ENCODE peak calls at places on chromosomes 13 and 19, in seven cellular contexts. One of them, this sample, is unnamed.

GRCh38 chr19:6826281-6826920 is 53.9 kb downstream of the VAV1 start:
- DNase-seq in GM06990: no peak
- DNase-seq in SK-MEL-5: no peak
- DNase-seq in thoracic aorta: no peak
- DNase-seq in astrocyte: no peak
- DNase-seq in stimulated activated CD8-positive, alpha-beta memory T cell treated with anti-CD3 and anti-CD28 coated beads, Interleukin-4, amount 100 ng/mL, for 48 hours: no peak
- DNase-seq in naive thymus-derived CD8-positive, alpha-beta T cell: no peak
- DNase-seq in this sample: no peak

GRCh38 chr13:34038326-34039068 is 220.5 kb downstream of the RFC3 start:
- DNase-seq in SK-MEL-5: no peak
- DNase-seq in naive thymus-derived CD8-positive, alpha-beta T cell: no peak
- DNase-seq in thoracic aorta: no peak
- DNase-seq in astrocyte: no peak
- DNase-seq in GM06990: peak; percentile 15
- DNase-seq in stimulated activated CD8-positive, alpha-beta memory T cell treated with anti-CD3 and anti-CD28 coated beads, Interleukin-4, amount 100 ng/mL, for 48 hours: no peak
- DNase-seq in this sample: peak; percentile 26

GRCh38 chr13:31172001-31172400 is 10.3 kb upstream of the HSPH1 start:
- DNase-seq in GM06990: no peak
- DNase-seq in SK-MEL-5: no peak
- DNase-seq in astrocyte: peak; percentile 55
- DNase-seq in stimulated activated CD8-positive, alpha-beta memory T cell treated with anti-CD3 and anti-CD28 coated beads, Interleukin-4, amount 100 ng/mL, for 48 hours: no peak
- DNase-seq in thoracic aorta: no peak
- DNase-seq in naive thymus-derived CD8-positive, alpha-beta T cell: no peak
- DNase-seq in this sample: no peak

GRCh38 chr19:13842294-13843103 is 34.4 kb upstream of the NANOS3 start:
- DNase-seq in thoracic aorta: peak; percentile 70
- DNase-seq in stimulated activated CD8-positive, alpha-beta memory T cell treated with anti-CD3 and anti-CD28 coated beads, Interleukin-4, amount 100 ng/mL, for 48 hours: peak; percentile 80
- DNase-seq in astrocyte: no peak
- DNase-seq in naive thymus-derived CD8-positive, alpha-beta T cell: peak; percentile 64
- DNase-seq in SK-MEL-5: peak; percentile 66
- DNase-seq in GM06990: peak; percentile 79
- DNase-seq in this sample: no peak

GRCh38 chr13:26872444-26873173 is 112.0 kb upstream of the GPR12 start:
- DNase-seq in SK-MEL-5: peak; percentile 74
- DNase-seq in thoracic aorta: no peak
- DNase-seq in naive thymus-derived CD8-positive, alpha-beta T cell: no peak
- DNase-seq in GM06990: peak; percentile 16
- DNase-seq in stimulated activated CD8-positive, alpha-beta memory T cell treated with anti-CD3 and anti-CD28 coated beads, Interleukin-4, amount 100 ng/mL, for 48 hours: peak; percentile 82
- DNase-seq in astrocyte: no peak
- DNase-seq in this sample: peak; percentile 7

GRCh38 chr19:10270616-10271394 is at the start of gene ICAM1:
- DNase-seq in SK-MEL-5: peak; percentile 82
- DNase-seq in naive thymus-derived CD8-positive, alpha-beta T cell: peak; percentile 41
- DNase-seq in thoracic aorta: no peak
- DNase-seq in astrocyte: peak; percentile 45
- DNase-seq in stimulated activated CD8-positive, alpha-beta memory T cell treated with anti-CD3 and anti-CD28 coated beads, Interleukin-4, amount 100 ng/mL, for 48 hours: peak; percentile 88
- DNase-seq in GM06990: peak; percentile 88
- DNase-seq in this sample: peak; percentile 67

GRCh38 chr13:112759834-112760233 is 70.0 kb downstream of the ATP11A start:
- DNase-seq in GM06990: no peak
- DNase-seq in astrocyte: no peak
- DNase-seq in naive thymus-derived CD8-positive, alpha-beta T cell: no peak
- DNase-seq in stimulated activated CD8-positive, alpha-beta memory T cell treated with anti-CD3 and anti-CD28 coated beads, Interleukin-4, amount 100 ng/mL, for 48 hours: no peak
- DNase-seq in thoracic aorta: no peak
- DNase-seq in SK-MEL-5: no peak
- DNase-seq in this sample: no peak

GRCh38 chr19:7376151-7376852 is 27.6 kb downstream of the ARHGEF18 start:
- DNase-seq in GM06990: no peak
- DNase-seq in naive thymus-derived CD8-positive, alpha-beta T cell: no peak
- DNase-seq in SK-MEL-5: no peak
- DNase-seq in thoracic aorta: no peak
- DNase-seq in stimulated activated CD8-positive, alpha-beta memory T cell treated with anti-CD3 and anti-CD28 coated beads, Interleukin-4, amount 100 ng/mL, for 48 hours: no peak
- DNase-seq in astrocyte: peak; percentile 33
- DNase-seq in this sample: no peak

GRCh38 chr19:6402834-6403608 is 10.1 kb upstream of the GTF2F1 start:
- DNase-seq in stimulated activated CD8-positive, alpha-beta memory T cell treated with anti-CD3 and anti-CD28 coated beads, Interleukin-4, amount 100 ng/mL, for 48 hours: no peak
- DNase-seq in GM06990: no peak
- DNase-seq in astrocyte: peak; percentile 66
- DNase-seq in SK-MEL-5: no peak
- DNase-seq in naive thymus-derived CD8-positive, alpha-beta T cell: no peak
- DNase-seq in thoracic aorta: no peak
- DNase-seq in this sample: no peak

GRCh38 chr19:6501740-6502648 is at the start of gene TUBB4A:
- DNase-seq in naive thymus-derived CD8-positive, alpha-beta T cell: no peak
- DNase-seq in thoracic aorta: no peak
- DNase-seq in SK-MEL-5: peak; percentile 57
- DNase-seq in stimulated activated CD8-positive, alpha-beta memory T cell treated with anti-CD3 and anti-CD28 coated beads, Interleukin-4, amount 100 ng/mL, for 48 hours: peak; percentile 71
- DNase-seq in astrocyte: no peak
- DNase-seq in GM06990: peak; percentile 47
- DNase-seq in this sample: no peak

GRCh38 chr13:113545455-113545930 is 39.1 kb upstream of the TFDP1 start:
- DNase-seq in naive thymus-derived CD8-positive, alpha-beta T cell: no peak
- DNase-seq in GM06990: no peak
- DNase-seq in SK-MEL-5: no peak
- DNase-seq in stimulated activated CD8-positive, alpha-beta memory T cell treated with anti-CD3 and anti-CD28 coated beads, Interleukin-4, amount 100 ng/mL, for 48 hours: no peak
- DNase-seq in thoracic aorta: no peak
- DNase-seq in astrocyte: no peak
- DNase-seq in this sample: no peak

GRCh38 chr19:389246-389934 is 19.6 kb downstream of the C2CD4C start:
- DNase-seq in astrocyte: no peak
- DNase-seq in thoracic aorta: no peak
- DNase-seq in naive thymus-derived CD8-positive, alpha-beta T cell: no peak
- DNase-seq in stimulated activated CD8-positive, alpha-beta memory T cell treated with anti-CD3 and anti-CD28 coated beads, Interleukin-4, amount 100 ng/mL, for 48 hours: no peak
- DNase-seq in GM06990: no peak
- DNase-seq in SK-MEL-5: no peak
- DNase-seq in this sample: no peak

GRCh38 chr19:19541572-19541971 is 3.5 kb downstream of the CILP2 start:
- DNase-seq in naive thymus-derived CD8-positive, alpha-beta T cell: no peak
- DNase-seq in stimulated activated CD8-positive, alpha-beta memory T cell treated with anti-CD3 and anti-CD28 coated beads, Interleukin-4, amount 100 ng/mL, for 48 hours: no peak
- DNase-seq in astrocyte: no peak
- DNase-seq in thoracic aorta: no peak
- DNase-seq in SK-MEL-5: no peak
- DNase-seq in GM06990: no peak
- DNase-seq in this sample: no peak

GRCh38 chr13:50994651-50995050 is 85.1 kb downstream of the RNASEH2B start:
- DNase-seq in stimulated activated CD8-positive, alpha-beta memory T cell treated with anti-CD3 and anti-CD28 coated beads, Interleukin-4, amount 100 ng/mL, for 48 hours: no peak
- DNase-seq in astrocyte: no peak
- DNase-seq in thoracic aorta: no peak
- DNase-seq in naive thymus-derived CD8-positive, alpha-beta T cell: no peak
- DNase-seq in SK-MEL-5: no peak
- DNase-seq in GM06990: no peak
- DNase-seq in this sample: no peak

GRCh38 chr19:8698433-8699063 is at the start of gene ACTL9:
- DNase-seq in GM06990: no peak
- DNase-seq in stimulated activated CD8-positive, alpha-beta memory T cell treated with anti-CD3 and anti-CD28 coated beads, Interleukin-4, amount 100 ng/mL, for 48 hours: no peak
- DNase-seq in naive thymus-derived CD8-positive, alpha-beta T cell: no peak
- DNase-seq in astrocyte: no peak
- DNase-seq in thoracic aorta: no peak
- DNase-seq in SK-MEL-5: no peak
- DNase-seq in this sample: no peak

GRCh38 chr13:85373322-85373721 is 425.9 kb downstream of the SLITRK6 start:
- DNase-seq in astrocyte: no peak
- DNase-seq in SK-MEL-5: no peak
- DNase-seq in GM06990: no peak
- DNase-seq in thoracic aorta: no peak
- DNase-seq in stimulated activated CD8-positive, alpha-beta memory T cell treated with anti-CD3 and anti-CD28 coated beads, Interleukin-4, amount 100 ng/mL, for 48 hours: no peak
- DNase-seq in naive thymus-derived CD8-positive, alpha-beta T cell: no peak
- DNase-seq in this sample: no peak

GRCh38 chr13:67643656-67644055 is 413.5 kb upstream of the PCDH9 start:
- DNase-seq in thoracic aorta: no peak
- DNase-seq in SK-MEL-5: peak; percentile 10
- DNase-seq in astrocyte: no peak
- DNase-seq in GM06990: no peak
- DNase-seq in stimulated activated CD8-positive, alpha-beta memory T cell treated with anti-CD3 and anti-CD28 coated beads, Interleukin-4, amount 100 ng/mL, for 48 hours: no peak
- DNase-seq in naive thymus-derived CD8-positive, alpha-beta T cell: no peak
- DNase-seq in this sample: no peak

GRCh38 chr13:94620286-94620896 is 18.7 kb downstream of the GPR180 start:
- DNase-seq in thoracic aorta: no peak
- DNase-seq in GM06990: no peak
- DNase-seq in SK-MEL-5: peak; percentile 57
- DNase-seq in astrocyte: no peak
- DNase-seq in naive thymus-derived CD8-positive, alpha-beta T cell: no peak
- DNase-seq in stimulated activated CD8-positive, alpha-beta memory T cell treated with anti-CD3 and anti-CD28 coated beads, Interleukin-4, amount 100 ng/mL, for 48 hours: no peak
- DNase-seq in this sample: no peak

GRCh38 chr19:45442927-45443461 is 19.3 kb upstream of the ERCC1 start:
- DNase-seq in naive thymus-derived CD8-positive, alpha-beta T cell: peak; percentile 44
- DNase-seq in thoracic aorta: no peak
- DNase-seq in astrocyte: peak; percentile 16
- DNase-seq in stimulated activated CD8-positive, alpha-beta memory T cell treated with anti-CD3 and anti-CD28 coated beads, Interleukin-4, amount 100 ng/mL, for 48 hours: peak; percentile 61
- DNase-seq in GM06990: no peak
- DNase-seq in SK-MEL-5: peak; percentile 21
- DNase-seq in this sample: no peak

GRCh38 chr13:50686547-50686946 is 156.9 kb downstream of the DLEU7 start:
- DNase-seq in stimulated activated CD8-positive, alpha-beta memory T cell treated with anti-CD3 and anti-CD28 coated beads, Interleukin-4, amount 100 ng/mL, for 48 hours: no peak
- DNase-seq in naive thymus-derived CD8-positive, alpha-beta T cell: no peak
- DNase-seq in SK-MEL-5: no peak
- DNase-seq in GM06990: no peak
- DNase-seq in thoracic aorta: no peak
- DNase-seq in astrocyte: no peak
- DNase-seq in this sample: no peak

GRCh38 chr19:45395524-45396388 is 9.1 kb downstream of the PPP1R13L start:
- DNase-seq in thoracic aorta: no peak
- DNase-seq in stimulated activated CD8-positive, alpha-beta memory T cell treated with anti-CD3 and anti-CD28 coated beads, Interleukin-4, amount 100 ng/mL, for 48 hours: no peak
- DNase-seq in naive thymus-derived CD8-positive, alpha-beta T cell: no peak
- DNase-seq in astrocyte: no peak
- DNase-seq in GM06990: no peak
- DNase-seq in SK-MEL-5: no peak
- DNase-seq in this sample: no peak

GRCh38 chr19:52896431-52897148 is 845 bp downstream of the ZNF320 start:
- DNase-seq in astrocyte: peak; percentile 5
- DNase-seq in naive thymus-derived CD8-positive, alpha-beta T cell: no peak
- DNase-seq in SK-MEL-5: no peak
- DNase-seq in thoracic aorta: no peak
- DNase-seq in stimulated activated CD8-positive, alpha-beta memory T cell treated with anti-CD3 and anti-CD28 coated beads, Interleukin-4, amount 100 ng/mL, for 48 hours: peak; percentile 23
- DNase-seq in GM06990: no peak
- DNase-seq in this sample: no peak

GRCh38 chr13:112876305-112877000 is 92.6 kb upstream of the MCF2L start:
- DNase-seq in naive thymus-derived CD8-positive, alpha-beta T cell: no peak
- DNase-seq in astrocyte: no peak
- DNase-seq in stimulated activated CD8-positive, alpha-beta memory T cell treated with anti-CD3 and anti-CD28 coated beads, Interleukin-4, amount 100 ng/mL, for 48 hours: no peak
- DNase-seq in thoracic aorta: no peak
- DNase-seq in SK-MEL-5: no peak
- DNase-seq in GM06990: no peak
- DNase-seq in this sample: no peak

GRCh38 chr19:6654347-6655310 is 15.3 kb downstream of the TNFSF14 start:
- DNase-seq in stimulated activated CD8-positive, alpha-beta memory T cell treated with anti-CD3 and anti-CD28 coated beads, Interleukin-4, amount 100 ng/mL, for 48 hours: peak; percentile 81
- DNase-seq in SK-MEL-5: no peak
- DNase-seq in thoracic aorta: no peak
- DNase-seq in astrocyte: no peak
- DNase-seq in naive thymus-derived CD8-positive, alpha-beta T cell: no peak
- DNase-seq in GM06990: peak; percentile 49
- DNase-seq in this sample: no peak

GRCh38 chr19:48696353-48697010 is 711 bp downstream of the FUT2 start:
- DNase-seq in thoracic aorta: no peak
- DNase-seq in stimulated activated CD8-positive, alpha-beta memory T cell treated with anti-CD3 and anti-CD28 coated beads, Interleukin-4, amount 100 ng/mL, for 48 hours: no peak
- DNase-seq in astrocyte: no peak
- DNase-seq in naive thymus-derived CD8-positive, alpha-beta T cell: no peak
- DNase-seq in GM06990: no peak
- DNase-seq in SK-MEL-5: no peak
- DNase-seq in this sample: no peak

GRCh38 chr19:17902701-17903100 is 30.1 kb upstream of the CCDC124 start:
- DNase-seq in astrocyte: peak; percentile 32
- DNase-seq in naive thymus-derived CD8-positive, alpha-beta T cell: no peak
- DNase-seq in thoracic aorta: no peak
- DNase-seq in stimulated activated CD8-positive, alpha-beta memory T cell treated with anti-CD3 and anti-CD28 coated beads, Interleukin-4, amount 100 ng/mL, for 48 hours: no peak
- DNase-seq in GM06990: no peak
- DNase-seq in SK-MEL-5: no peak
- DNase-seq in this sample: no peak

GRCh38 chr13:37225414-37226047 is 120.1 kb upstream of the CSNK1A1L start:
- DNase-seq in SK-MEL-5: no peak
- DNase-seq in naive thymus-derived CD8-positive, alpha-beta T cell: no peak
- DNase-seq in thoracic aorta: no peak
- DNase-seq in stimulated activated CD8-positive, alpha-beta memory T cell treated with anti-CD3 and anti-CD28 coated beads, Interleukin-4, amount 100 ng/mL, for 48 hours: no peak
- DNase-seq in astrocyte: peak; percentile 70
- DNase-seq in GM06990: no peak
- DNase-seq in this sample: no peak

GRCh38 chr19:4505570-4506448 is 12.5 kb downstream of the PLIN4 start:
- DNase-seq in SK-MEL-5: no peak
- DNase-seq in GM06990: no peak
- DNase-seq in astrocyte: no peak
- DNase-seq in thoracic aorta: no peak
- DNase-seq in stimulated activated CD8-positive, alpha-beta memory T cell treated with anti-CD3 and anti-CD28 coated beads, Interleukin-4, amount 100 ng/mL, for 48 hours: no peak
- DNase-seq in naive thymus-derived CD8-positive, alpha-beta T cell: no peak
- DNase-seq in this sample: no peak

GRCh38 chr19:46943150-46943946 is 76.3 kb upstream of the NPAS1 start:
- DNase-seq in SK-MEL-5: no peak
- DNase-seq in stimulated activated CD8-positive, alpha-beta memory T cell treated with anti-CD3 and anti-CD28 coated beads, Interleukin-4, amount 100 ng/mL, for 48 hours: no peak
- DNase-seq in thoracic aorta: no peak
- DNase-seq in astrocyte: no peak
- DNase-seq in naive thymus-derived CD8-positive, alpha-beta T cell: no peak
- DNase-seq in GM06990: no peak
- DNase-seq in this sample: no peak

GRCh38 chr19:35447870-35448492 is at the start of gene FFAR2:
- DNase-seq in stimulated activated CD8-positive, alpha-beta memory T cell treated with anti-CD3 and anti-CD28 coated beads, Interleukin-4, amount 100 ng/mL, for 48 hours: no peak
- DNase-seq in SK-MEL-5: no peak
- DNase-seq in GM06990: no peak
- DNase-seq in thoracic aorta: no peak
- DNase-seq in naive thymus-derived CD8-positive, alpha-beta T cell: no peak
- DNase-seq in astrocyte: no peak
- DNase-seq in this sample: no peak

GRCh38 chr13:23350009-23350408 is 83.5 kb downstream of the SACS start:
- DNase-seq in astrocyte: peak; percentile 39
- DNase-seq in naive thymus-derived CD8-positive, alpha-beta T cell: no peak
- DNase-seq in stimulated activated CD8-positive, alpha-beta memory T cell treated with anti-CD3 and anti-CD28 coated beads, Interleukin-4, amount 100 ng/mL, for 48 hours: no peak
- DNase-seq in thoracic aorta: no peak
- DNase-seq in SK-MEL-5: no peak
- DNase-seq in GM06990: no peak
- DNase-seq in this sample: no peak

GRCh38 chr19:46515879-46516350 is 20.2 kb upstream of the PNMA8B start:
- DNase-seq in thoracic aorta: no peak
- DNase-seq in GM06990: no peak
- DNase-seq in SK-MEL-5: peak; percentile 77
- DNase-seq in stimulated activated CD8-positive, alpha-beta memory T cell treated with anti-CD3 and anti-CD28 coated beads, Interleukin-4, amount 100 ng/mL, for 48 hours: no peak
- DNase-seq in naive thymus-derived CD8-positive, alpha-beta T cell: no peak
- DNase-seq in astrocyte: peak; percentile 14
- DNase-seq in this sample: no peak

GRCh38 chr13:29503041-29503837 is 92.2 kb downstream of the SLC7A1 start:
- DNase-seq in GM06990: no peak
- DNase-seq in thoracic aorta: no peak
- DNase-seq in naive thymus-derived CD8-positive, alpha-beta T cell: no peak
- DNase-seq in SK-MEL-5: no peak
- DNase-seq in stimulated activated CD8-positive, alpha-beta memory T cell treated with anti-CD3 and anti-CD28 coated beads, Interleukin-4, amount 100 ng/mL, for 48 hours: no peak
- DNase-seq in astrocyte: no peak
- DNase-seq in this sample: no peak